ENCODE peak calls at places on chromosomes 4 and X, in nine cellular contexts. Z is stimulated activated CD8-positive, alpha-beta memory T cell treated with anti-CD3 and anti-CD28 coated beads, Interleukin-4, amount 100 ng/mL, for 24 hours; J is activated CD4-positive, alpha-beta T cell treated with anti-CD3 and anti-CD28 coated beads, Interleukin-2, amount 50 U/mL, for 1 hour; Q is memory B cell; G is GM13976; M is activated naive CD4-positive, alpha-beta T cell treated with anti-CD3 and anti-CD28 coated beads, Interleukin-2, amount 50 U/mL, for 72 hours; T is COLO829; O is GM04504; R is T-helper 2 cell. S is an unnamed sample.

GRCh38 chr4:86967798-86968197 is 33.0 kb downstream of the AFF1 start:
- DNase-seq in J (no peak), G (no peak), T (no peak), O (no peak), Z (no peak), M (no peak), R (no peak), Q (no peak), S (no peak)

GRCh38 chr4:51930557-51930956 is 87.6 kb downstream of the DCUN1D4 start:
- DNase-seq in J (no peak), Z (no peak), T (no peak), G (no peak), Q (no peak), M (no peak), R (no peak), O (no peak), S (no peak)

GRCh38 chr4:96736352-96736889 is 896.5 kb downstream of the PDHA2 start:
- DNase-seq in O (no peak), Z (no peak), R (no peak), G (no peak), J (no peak), T (peak), Q (no peak), M (no peak), S (no peak)

GRCh38 chr4:164438321-164438720 is 315.6 kb upstream of the SMIM31 start:
- DNase-seq in R (no peak), Q (no peak), T (no peak), J (no peak), G (no peak), Z (no peak), M (no peak), O (no peak), S (no peak)

GRCh38 chr4:184014301-184014700 is 109.2 kb downstream of the STOX2 start:
- DNase-seq in O (no peak), J (no peak), Q (no peak), M (no peak), G (no peak), Z (no peak), T (no peak), R (no peak), S (no peak)

GRCh38 chr4:100548209-100548579 is 30.4 kb upstream of the EMCN start:
- DNase-seq in Q (no peak), M (no peak), T (no peak), G (no peak), Z (no peak), J (no peak), R (no peak), O (no peak), S (no peak)

GRCh38 chr4:7158991-7159390 is 33.3 kb upstream of the SORCS2 start:
- DNase-seq in T (no peak), J (no peak), R (no peak), M (peak), O (no peak), Z (no peak), Q (no peak), G (no peak), S (no peak)

GRCh38 chr4:173243321-173243720 is 74.7 kb downstream of the GALNT7 start:
- DNase-seq in G (no peak), M (no peak), Q (no peak), O (no peak), T (no peak), R (no peak), J (no peak), Z (no peak), S (no peak)

GRCh38 chr4:143531368-143531767 is 17.9 kb downstream of the SMARCA5 start:
- DNase-seq in Q (no peak), J (no peak), O (no peak), M (no peak), G (no peak), T (no peak), R (no peak), Z (no peak), S (no peak)

GRCh38 chrX:130171446-130172126 is at the start of gene RAB33A:
- DNase-seq in Z (peak), R (no peak), J (peak), G (peak), Q (no peak), O (no peak), T (no peak), M (peak), S (peak)

GRCh38 chrX:152913915-152914314 is 16.0 kb downstream of the ZNF185 start:
- DNase-seq in O (no peak), Q (no peak), Z (no peak), M (no peak), J (no peak), R (no peak), G (no peak), T (no peak), S (no peak)

GRCh38 chr4:70372760-70373159 is 10.2 kb upstream of the SMR3B start:
- DNase-seq in G (no peak), T (no peak), M (no peak), Z (no peak), J (no peak), O (no peak), R (no peak), Q (no peak), S (no peak)

GRCh38 chr4:56907009-56907408 is 691 bp upstream of the REST start:
- DNase-seq in R (no peak), Q (no peak), M (no peak), J (peak), G (no peak), O (no peak), T (no peak), Z (no peak), S (no peak)

GRCh38 chr4:156188596-156188995 is 234.9 kb upstream of the CTSO start:
- DNase-seq in T (no peak), Z (no peak), M (no peak), G (no peak), R (no peak), Q (no peak), O (no peak), J (no peak), S (no peak)

GRCh38 chrX:110852180-110852579 is 56.6 kb upstream of the CHRDL1 start:
- DNase-seq in O (no peak), G (peak), R (no peak), M (no peak), Z (no peak), Q (no peak), J (no peak), T (peak), S (no peak)

GRCh38 chrX:154115750-154116149 is 18.2 kb upstream of the MECP2 start:
- DNase-seq in R (no peak), Z (no peak), M (no peak), T (no peak), G (no peak), Q (no peak), O (no peak), J (no peak), S (no peak)

GRCh38 chr4:73707918-73708577 is 32.3 kb upstream of the CXCL8 start:
- DNase-seq in R (no peak), O (peak), Q (no peak), G (no peak), T (peak), Z (no peak), J (no peak), M (no peak), S (no peak)

GRCh38 chr4:21949073-21949457 is 493 bp upstream of the KCNIP4 start:
- DNase-seq in M (no peak), O (no peak), T (no peak), Z (no peak), R (no peak), J (no peak), Q (no peak), G (no peak), S (no peak)

GRCh38 chrX:3697701-3698279 is 15.7 kb downstream of the PRKX start:
- DNase-seq in G (no peak), O (no peak), T (peak), R (no peak), Z (no peak), M (no peak), Q (no peak), J (no peak), S (no peak)

GRCh38 chr4:136754810-136755530 is 777.3 kb downstream of the PCDH18 start:
- DNase-seq in O (no peak), T (no peak), M (no peak), G (no peak), J (no peak), R (no peak), Z (no peak), Q (no peak), S (no peak)

GRCh38 chrX:133776072-133776471 is 209.3 kb downstream of the GPC3 start:
- DNase-seq in O (no peak), Z (peak), G (peak), J (peak), T (no peak), Q (no peak), M (no peak), R (peak), S (no peak)

GRCh38 chr4:65868096-65868824 is 198.0 kb upstream of the EPHA5 start:
- DNase-seq in M (no peak), R (no peak), G (no peak), J (no peak), Q (no peak), O (no peak), T (no peak), Z (no peak), S (no peak)

GRCh38 chrX:106791495-106791894 is 11.0 kb upstream of the TBC1D8B start:
- DNase-seq in G (no peak), O (no peak), Q (no peak), J (no peak), T (no peak), R (no peak), Z (no peak), M (no peak), S (no peak)

GRCh38 chr4:176635372-176636261 is 157.1 kb downstream of the VEGFC start:
- DNase-seq in Q (no peak), M (no peak), G (no peak), O (peak), T (peak), J (no peak), R (no peak), Z (no peak), S (no peak)

GRCh38 chr4:140149851-140150635 is 3.9 kb downstream of the MAML3 start:
- DNase-seq in O (no peak), Q (peak), Z (peak), M (peak), T (peak), J (peak), G (peak), R (peak), S (peak)

GRCh38 chr4:53942712-53943111 is 121.7 kb downstream of the CHIC2 start:
- DNase-seq in M (no peak), R (no peak), T (no peak), Z (no peak), Q (no peak), J (no peak), G (no peak), O (no peak), S (no peak)